ENCODE peak calls at places on chromosomes 13 and 19, in ten cellular contexts. E is heart right ventricle; M is SK-N-SH; A is breast epithelium; H is CD8-positive, alpha-beta T cell; P is right atrium auricular region; R is sigmoid colon; D is heart left ventricle; Q is pancreas; T is A673. G is an unnamed sample.

GRCh38 chr13:43298799-43299198 is 275.4 kb downstream of the DNAJC15 start:
- DNase-seq in E (no peak), M (no peak), A (no peak), H (no peak), P (no peak), R (no peak), D (no peak), Q (no peak), T (peak; percentile 94), G (no peak)

GRCh38 chr19:46115396-46116109 is 8.9 kb downstream of the IGFL3 start:
- DNase-seq in E (no peak), M (peak; percentile 4), A (peak; percentile 70), H (no peak), P (no peak), R (no peak), D (no peak), Q (no peak), T (no peak), G (peak; percentile 33)

GRCh38 chr13:101640797-101641400 is 188.4 kb downstream of the ITGBL1 start:
- DNase-seq in E (no peak), M (no peak), A (no peak), H (no peak), P (no peak), R (no peak), D (no peak), Q (no peak), T (peak; percentile 74), G (no peak)

GRCh38 chr19:28705008-28705407 is 507.9 kb downstream of the UQCRFS1 start:
- DNase-seq in E (no peak), M (no peak), A (no peak), H (no peak), P (no peak), R (no peak), D (no peak), Q (no peak), T (peak; percentile 3), G (peak; percentile 88)

GRCh38 chr19:10636304-10636972 is 11.1 kb downstream of the SLC44A2 start:
- DNase-seq in E (no peak), M (peak; percentile 19), A (no peak), H (no peak), P (no peak), R (no peak), D (no peak), Q (no peak), T (no peak), G (no peak)

GRCh38 chr13:21673592-21674270 is 2.9 kb downstream of the FGF9 start:
- DNase-seq in E (no peak), M (peak; percentile 83), A (no peak), H (no peak), P (no peak), R (peak; percentile 61), D (peak; percentile 47), Q (peak; percentile 54), T (peak; percentile 62), G (peak; percentile 38)

GRCh38 chr13:52862358-52863206 is 14.1 kb upstream of the PCDH8 start:
- DNase-seq in E (no peak), M (peak; percentile 59), A (no peak), H (no peak), P (no peak), R (no peak), D (no peak), Q (no peak), T (peak; percentile 34), G (peak; percentile 42)

GRCh38 chr19:29431332-29431731 is 94.5 kb upstream of the VSTM2B start:
- DNase-seq in E (no peak), M (no peak), A (no peak), H (no peak), P (no peak), R (no peak), D (no peak), Q (no peak), T (no peak), G (no peak)

GRCh38 chr19:27964165-27964564 is 1248.8 kb downstream of the UQCRFS1 start:
- DNase-seq in E (no peak), M (no peak), A (no peak), H (no peak), P (no peak), R (no peak), D (no peak), Q (no peak), T (no peak), G (no peak)

GRCh38 chr19:18558202-18558555 is 509 bp downstream of the KXD1 start:
- DNase-seq in E (no peak), M (no peak), A (no peak), H (no peak), P (no peak), R (no peak), D (no peak), Q (no peak), T (no peak), G (peak; percentile 11)

GRCh38 chr19:58387338-58388174 is 487 bp downstream of the RPS5 start:
- DNase-seq in E (no peak), M (peak; percentile 56), A (no peak), H (no peak), P (no peak), R (no peak), D (no peak), Q (no peak), T (no peak), G (no peak)
- TF ChIP-seq CTCF in E (no peak), M (peak; percentile 26), A (no peak), H (no peak), P (no peak), R (no peak), D (no peak), Q (no peak), T (no peak), G (peak; percentile 12)

GRCh38 chr19:32361574-32362317 is 16.3 kb downstream of the ZNF507 start:
- DNase-seq in E (no peak), M (no peak), A (no peak), H (no peak), P (no peak), R (no peak), D (no peak), Q (no peak), T (no peak), G (no peak)

GRCh38 chr19:32363175-32363574 is 17.8 kb downstream of the ZNF507 start:
- DNase-seq in E (no peak), M (no peak), A (peak; percentile 46), H (no peak), P (no peak), R (no peak), D (no peak), Q (peak; percentile 21), T (no peak), G (no peak)

GRCh38 chr19:32363632-32364031 is 18.2 kb downstream of the ZNF507 start:
- DNase-seq in E (no peak), M (no peak), A (no peak), H (no peak), P (no peak), R (no peak), D (no peak), Q (no peak), T (no peak), G (no peak)

GRCh38 chr19:32362318-32362691 is 16.9 kb downstream of the ZNF507 start:
- DNase-seq in E (no peak), M (no peak), A (no peak), H (no peak), P (no peak), R (no peak), D (no peak), Q (no peak), T (no peak), G (no peak)

DNA sequence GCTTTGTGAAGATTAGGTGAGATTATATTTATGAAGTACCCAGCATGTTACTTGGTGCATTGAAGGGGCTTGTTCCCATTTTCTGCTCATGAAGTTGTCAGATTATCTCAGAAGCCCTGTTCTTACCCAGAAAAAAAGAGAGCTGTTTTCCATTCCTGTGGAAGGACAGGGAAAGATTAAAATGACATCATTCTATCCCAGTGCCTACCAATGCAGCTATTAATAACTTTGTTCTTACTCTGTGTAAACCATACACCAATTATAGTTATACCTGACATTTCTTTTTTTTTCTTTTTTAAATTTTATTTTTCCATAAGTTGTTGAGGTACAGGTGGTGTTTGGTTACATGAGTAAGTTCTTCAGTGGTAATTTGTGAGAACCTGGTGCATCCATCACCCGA is 18.6 kb downstream of the ZNF507 start:
- DNase-seq in E (no peak), M (no peak), A (no peak), H (no peak), P (no peak), R (no peak), D (no peak), Q (no peak), T (no peak), G (no peak)
- H3K27ac ChIP-seq in E (no peak overlapping the region), M (no peak overlapping the region), A (peak overlapping the region; percentile 95), H (no peak overlapping the region), P (peak overlapping the region; percentile 41), R (peak overlapping the region; percentile 71), D (peak overlapping the region; percentile 44), Q (peak overlapping the region; percentile 59), T (no peak overlapping the region), G (peak overlapping the region; percentile 17)

GRCh38 chr19:54029930-54030490 is 33.7 kb downstream of the VSTM1 start:
- DNase-seq in E (peak; percentile 34), M (peak; percentile 71), A (no peak), H (peak; percentile 32), P (peak; percentile 62), R (no peak), D (no peak), Q (peak; percentile 10), T (peak; percentile 86), G (peak; percentile 66)
- TF ChIP-seq CTCF in E (peak; percentile 61), M (peak; percentile 69), A (no peak), H (peak; percentile 48), P (no peak), R (peak; percentile 57), D (peak; percentile 52), Q (no peak), T (peak; percentile 77), G (peak; percentile 68)

DNA sequence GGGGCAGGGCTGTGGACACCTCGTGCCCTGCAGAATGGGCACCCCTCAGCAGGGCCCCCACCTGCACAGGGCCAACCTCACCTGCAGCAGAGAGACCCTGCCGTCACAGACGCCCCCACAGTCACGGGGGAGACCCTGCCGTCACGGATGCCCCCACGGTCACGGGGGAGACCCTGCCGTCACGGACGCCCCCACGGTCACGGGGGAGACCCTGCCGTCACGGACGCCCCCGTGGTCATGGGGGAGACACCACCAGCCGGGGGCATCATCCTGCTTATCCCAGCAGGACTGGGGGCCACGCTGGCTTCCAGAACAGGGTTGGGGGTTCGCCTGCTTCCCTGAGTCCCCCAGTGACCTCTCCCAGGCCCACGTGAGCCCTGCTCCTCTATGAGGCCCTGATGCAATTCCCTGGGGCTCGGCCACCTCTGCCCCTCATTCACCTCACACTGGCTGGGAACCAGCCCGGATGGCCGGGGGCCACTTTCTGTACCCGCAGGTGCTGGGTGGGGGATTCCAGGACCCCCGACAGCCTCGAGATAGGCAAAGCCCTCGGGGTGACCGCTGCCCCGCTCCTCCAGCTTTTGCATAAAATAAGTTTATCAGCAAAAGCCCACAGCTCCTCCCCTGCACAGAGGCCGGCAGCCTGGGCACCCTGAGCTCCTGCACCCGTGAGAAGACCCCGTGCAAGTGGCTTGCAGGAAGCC is 23.6 kb downstream of the SBNO2 start:
- DNase-seq in E (no peak), M (no peak), A (no peak), H (no peak), P (no peak), R (no peak), D (no peak), Q (no peak), T (no peak), G (no peak)
- H3K27ac ChIP-seq in E (no peak overlapping the region), M (no peak overlapping the region), A (peak overlapping the region; percentile 71), H (no peak overlapping the region), P (peak overlapping the region; percentile 63), R (no peak overlapping the region), D (peak overlapping the region; percentile 64), Q (no peak overlapping the region), T (peak overlapping the region; percentile 59), G (no peak overlapping the region)

GRCh38 chr19:39038098-39038497 is 5.7 kb upstream of the FBXO27 start:
- DNase-seq in E (no peak), M (peak; percentile 71), A (peak; percentile 32), H (no peak), P (no peak), R (no peak), D (no peak), Q (peak; percentile 41), T (peak; percentile 86), G (peak; percentile 61)
- TF ChIP-seq CTCF in E (no peak), M (peak; percentile 39), A (no peak), H (no peak), P (no peak), R (no peak), D (no peak), Q (no peak), T (peak; percentile 22), G (peak; percentile 33)

G was measured in cardiac muscle cell.